ENCODE peak calls at places on chromosomes 3 and 15, in seven cellular contexts. V is smooth muscle cell of the brain vasculature, F is lower leg skin, K is glomerular endothelial cell, A is osteoblast, X is PC-9, Q is AG04450. Z is an unnamed sample.

GRCh38 chr3:49609815-49610214 is 55.5 kb downstream of the BSN start:
- DNase-seq in V (no peak), Q (no peak), F (peak), A (no peak), K (no peak), X (no peak), Z (no peak)

GRCh38 chr3:159548675-159549335 is 439.8 kb upstream of the IL12A start:
- DNase-seq in Q (peak), K (no peak), X (no peak), V (no peak), A (no peak), F (no peak), Z (no peak)

GRCh38 chr15:92091155-92091734 is 237.7 kb downstream of the SLCO3A1 start:
- DNase-seq in A (peak), V (no peak), X (peak), F (no peak), Q (no peak), K (no peak), Z (no peak)

GRCh38 chr3:184227481-184227935 is 1.9 kb upstream of the VWA5B2 start:
- DNase-seq in F (no peak), V (no peak), A (peak), K (no peak), X (peak), Q (no peak), Z (peak)

GRCh38 chr15:96553006-96553405 is 222.5 kb downstream of the NR2F2 start:
- DNase-seq in F (no peak), X (no peak), A (no peak), Q (no peak), K (no peak), V (no peak), Z (no peak)

GRCh38 chr15:30962079-30962478 is 29.3 kb downstream of the MTMR10 start:
- DNase-seq in F (no peak), K (no peak), X (no peak), Q (no peak), A (no peak), V (no peak), Z (no peak)

GRCh38 chr3:146974001-146974400 is 368.9 kb upstream of the PLSCR5 start:
- DNase-seq in F (no peak), Q (no peak), K (no peak), X (no peak), A (no peak), V (no peak), Z (no peak)

GRCh38 chr3:66220066-66220465 is 735 bp upstream of the SLC25A26 start:
- DNase-seq in A (no peak), V (no peak), X (no peak), F (no peak), K (no peak), Q (no peak), Z (no peak)

GRCh38 chr15:37900286-37901221 is 33.9 kb upstream of the TMCO5A start:
- DNase-seq in X (peak), A (peak), K (peak), V (no peak), F (no peak), Q (peak), Z (no peak)

GRCh38 chr3:111238896-111239295 is 167.3 kb downstream of the NECTIN3 start:
- DNase-seq in F (no peak), A (no peak), Q (no peak), X (no peak), V (no peak), K (no peak), Z (no peak)

GRCh38 chr3:134300520-134300919 is 49.9 kb upstream of the RYK start:
- DNase-seq in X (no peak), A (no peak), K (no peak), V (no peak), F (no peak), Q (no peak), Z (no peak)

GRCh38 chr3:193140381-193140780 is 100.6 kb upstream of the PLAAT1 start:
- DNase-seq in Q (no peak), A (no peak), F (no peak), K (no peak), V (no peak), X (no peak), Z (no peak)

GRCh38 chr15:58889363-58889762 is 44.1 kb downstream of the SLTM start:
- DNase-seq in Q (no peak), V (no peak), X (no peak), K (no peak), A (no peak), F (no peak), Z (no peak)

GRCh38 chr3:66335671-66336070 is 114.9 kb downstream of the SLC25A26 start:
- DNase-seq in X (no peak), V (no peak), Q (no peak), A (no peak), K (no peak), F (no peak), Z (no peak)

GRCh38 chr3:124896824-124897526 is 9.8 kb upstream of the ITGB5 start:
- DNase-seq in V (no peak), Q (no peak), X (no peak), K (no peak), A (no peak), F (no peak), Z (no peak)

GRCh38 chr3:71973337-71974030 is 188.5 kb upstream of the PROK2 start:
- DNase-seq in X (no peak), V (no peak), F (no peak), Q (no peak), K (no peak), A (no peak), Z (no peak)

GRCh38 chr3:166211451-166211850 is 374.2 kb upstream of the BCHE start:
- DNase-seq in V (no peak), Q (no peak), F (no peak), K (no peak), X (no peak), A (no peak), Z (no peak)

GRCh38 chr3:3701949-3702348 is 97.3 kb upstream of the LRRN1 start:
- DNase-seq in X (no peak), V (no peak), K (no peak), F (no peak), Q (no peak), A (no peak), Z (no peak)

GRCh38 chr3:122859021-122859805 is 64.3 kb downstream of the SLC49A4 start:
- DNase-seq in V (no peak), Q (no peak), A (no peak), K (no peak), X (no peak), F (no peak), Z (no peak)

GRCh38 chr3:112759681-112760080 is 87.0 kb downstream of the CD200R1L start:
- DNase-seq in A (no peak), Q (no peak), X (no peak), F (no peak), V (no peak), K (no peak), Z (no peak)

GRCh38 chr3:38543602-38544001 is 47.5 kb downstream of the EXOG start:
- DNase-seq in K (no peak), F (no peak), V (no peak), X (no peak), Q (no peak), A (no peak), Z (no peak)

GRCh38 chr15:75193976-75194375 is 7.7 kb upstream of the C15orf39 start:
- DNase-seq in V (no peak), X (no peak), K (no peak), F (no peak), A (peak), Q (no peak), Z (no peak)

GRCh38 chr15:81749667-81750360 is 296.0 kb downstream of the MEX3B start:
- DNase-seq in Q (no peak), V (no peak), A (no peak), X (no peak), K (no peak), F (no peak), Z (no peak)

GRCh38 chr15:74958320-74958907 is 1.8 kb upstream of the RPP25 start:
- DNase-seq in A (peak), Q (no peak), V (no peak), K (no peak), X (peak), F (peak), Z (no peak)

GRCh38 chr3:160477750-160478149 is 28.2 kb upstream of the TRIM59 start:
- DNase-seq in F (no peak), A (no peak), V (no peak), Q (no peak), K (no peak), X (no peak), Z (no peak)

GRCh38 chr15:88258021-88258641 is 1.6 kb upstream of the NTRK3 start:
- DNase-seq in A (no peak), F (no peak), V (no peak), K (no peak), Q (no peak), X (no peak), Z (no peak)

GRCh38 chr3:17094551-17094950 is 209.8 kb downstream of the PLCL2 start:
- DNase-seq in V (no peak), K (no peak), A (no peak), F (no peak), X (no peak), Q (no peak), Z (no peak)

GRCh38 chr3:98972155-98972554 is 70.7 kb upstream of the DCBLD2 start:
- DNase-seq in K (peak), X (no peak), Q (peak), V (peak), A (peak), F (no peak), Z (no peak)

GRCh38 chr3:4726549-4726948 is 233.4 kb downstream of the ITPR1 start:
- DNase-seq in K (no peak), V (no peak), F (no peak), X (no peak), A (no peak), Q (no peak), Z (no peak)

GRCh38 chr15:73051402-73051810 is 857 bp upstream of the NEO1 start:
- DNase-seq in Q (no peak), V (no peak), A (no peak), K (no peak), X (no peak), F (peak), Z (no peak)

GRCh38 chr3:120555661-120556509 is 40.3 kb upstream of the NDUFB4 start:
- DNase-seq in K (no peak), V (no peak), X (no peak), F (no peak), Q (no peak), A (no peak), Z (no peak)

GRCh38 chr15:57726411-57726810 is 19.9 kb downstream of the POLR2M start:
- DNase-seq in V (no peak), A (peak), X (no peak), F (no peak), Q (no peak), K (no peak), Z (no peak)

GRCh38 chr3:25428003-25428861 is at the start of gene RARB:
- DNase-seq in F (peak), V (peak), X (peak), K (peak), Q (peak), A (peak), Z (no peak)